ENCODE peak calls at places on chromosomes 12 and 14, in seven cellular contexts. L is coronary artery, A is left lung, O is mucosa of descending colon, F is GM10248, H is H9, U is dorsolateral prefrontal cortex. K is an unnamed sample.

GRCh38 chr14:58258156-58258555 is 13.5 kb downstream of the PSMA3 start:
- DNase-seq in L (no peak), A (no peak), O (no peak), F (no peak), H (no peak), U (no peak), K (no peak)

GRCh38 chr12:113724703-113725556 is 241.2 kb downstream of the RBM19 start:
- DNase-seq in L (no peak), A (no peak), O (no peak), F (no peak), H (no peak), U (no peak), K (no peak)

GRCh38 chr14:89813485-89814080 is 140.9 kb downstream of the EFCAB11 start:
- DNase-seq in L (no peak), A (no peak), O (no peak), F (no peak), H (peak), U (no peak), K (no peak)

GRCh38 chr12:6262211-6262610 is 48.3 kb upstream of the PLEKHG6 start:
- DNase-seq in L (no peak), A (no peak), O (no peak), F (no peak), H (no peak), U (no peak), K (no peak)

GRCh38 chr12:80443974-80444666 is at the start of gene PTPRQ:
- DNase-seq in L (no peak), A (no peak), O (no peak), F (no peak), H (no peak), U (no peak), K (no peak)

GRCh38 chr14:50249118-50249775 is 17.9 kb upstream of the SOS2 start:
- DNase-seq in L (no peak), A (no peak), O (no peak), F (no peak), H (no peak), U (no peak), K (no peak)

GRCh38 chr14:20630340-20631022 is 11.0 kb downstream of the OR6S1 start:
- DNase-seq in L (no peak), A (no peak), O (peak), F (peak), H (peak), U (no peak), K (no peak)

GRCh38 chr12:4421590-4422031 is 24.0 kb downstream of the FGF6 start:
- DNase-seq in L (no peak), A (no peak), O (peak), F (peak), H (no peak), U (no peak), K (no peak)

DNA sequence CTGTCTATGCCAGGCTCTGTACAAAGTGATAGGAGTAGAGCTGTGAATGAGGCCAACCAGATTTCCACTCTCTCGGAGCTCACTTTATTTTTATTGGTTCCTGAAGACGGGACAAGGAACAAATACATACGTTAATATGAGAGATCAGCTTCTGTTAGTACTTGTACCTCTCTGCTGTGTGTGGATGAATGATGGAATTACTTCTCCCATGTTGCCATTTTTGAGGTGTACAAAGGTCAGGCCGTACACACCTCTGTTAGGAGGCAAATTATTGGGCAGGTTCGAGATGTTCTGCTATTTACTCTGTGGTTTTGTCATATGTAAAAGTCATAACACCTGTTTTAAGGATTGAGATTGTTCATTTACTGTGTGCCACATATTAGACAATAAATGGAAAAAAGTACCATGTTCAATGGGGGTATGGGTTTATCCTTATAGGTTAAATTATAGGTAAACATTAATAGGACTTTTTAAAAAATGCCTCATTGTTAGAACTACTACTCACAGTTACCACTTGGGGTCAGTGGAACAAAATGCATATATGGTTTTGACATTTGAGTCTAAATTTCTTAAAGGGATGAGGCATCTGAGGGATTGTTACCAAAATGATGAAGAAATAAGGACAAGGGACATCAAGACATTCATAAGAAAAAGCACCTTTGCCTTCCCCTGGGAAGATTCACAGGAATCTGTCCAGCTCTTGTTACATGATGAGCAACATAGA is 26.9 kb downstream of the WBP11 start:
- DNase-seq in L (no peak), A (no peak), O (no peak), F (no peak), H (no peak), U (no peak), K (no peak)
- TF ChIP-seq CTCF in L (no peak), A (no peak), O (no peak), F (peak), H (no peak), U (peak), K (peak)

GRCh38 chr14:61186793-61187641 is 94.1 kb downstream of the TMEM30B start:
- DNase-seq in L (no peak), A (no peak), O (no peak), F (no peak), H (no peak), U (no peak), K (no peak)

GRCh38 chr14:61187642-61187905 is 93.6 kb downstream of the TMEM30B start:
- DNase-seq in L (no peak), A (no peak), O (no peak), F (no peak), H (no peak), U (no peak), K (no peak)

GRCh38 chr14:61190341-61190740 is 90.8 kb downstream of the TMEM30B start:
- DNase-seq in L (no peak), A (no peak), O (no peak), F (no peak), H (no peak), U (no peak), K (no peak)

GRCh38 chr14:61188196-61188595 is 92.9 kb downstream of the TMEM30B start:
- DNase-seq in L (peak), A (no peak), O (no peak), F (no peak), H (peak), U (no peak), K (no peak)

DNA sequence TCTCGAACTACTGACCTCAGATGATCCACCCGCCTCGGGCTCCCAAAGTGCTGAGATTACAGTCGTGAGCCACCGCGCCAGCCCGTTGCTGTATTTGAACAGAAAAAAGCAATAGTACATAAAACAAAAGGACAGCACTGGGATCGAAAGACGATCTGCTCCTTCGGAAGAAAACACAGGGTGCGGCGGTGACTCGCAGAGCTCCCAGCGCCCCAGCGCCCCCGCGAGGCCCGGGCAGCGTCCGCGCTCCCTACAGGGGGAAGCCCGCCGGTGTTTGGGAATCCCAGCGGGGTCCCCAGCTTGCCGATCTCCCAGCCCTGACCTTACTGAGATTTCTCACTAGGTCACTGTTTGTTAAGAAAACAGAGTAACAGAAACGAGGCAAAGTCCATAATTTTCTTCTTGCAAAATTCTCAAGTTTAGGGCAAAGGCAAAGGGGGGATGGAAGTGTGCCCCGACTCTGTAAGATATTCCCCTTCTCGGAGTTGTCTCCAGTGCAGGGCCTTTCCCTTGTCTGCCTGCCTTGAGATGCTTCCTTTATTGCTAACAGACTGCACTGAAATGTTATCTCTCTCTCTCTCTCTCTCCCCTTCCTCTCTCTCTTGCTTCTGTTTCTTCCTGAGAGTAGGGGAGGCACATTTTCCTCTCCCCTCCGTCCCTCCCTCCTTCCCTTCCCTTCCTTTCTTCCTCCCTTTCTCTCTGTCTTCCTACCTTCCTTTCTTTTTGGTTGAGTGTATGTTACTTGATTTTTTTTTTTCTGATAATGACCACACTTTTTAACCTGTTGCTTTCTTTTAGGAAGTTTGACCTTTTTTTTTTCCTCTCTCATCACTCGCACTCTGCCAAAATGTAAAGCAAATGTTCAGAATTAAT is 92.0 kb downstream of the TMEM30B start:
- DNase-seq in L (no peak), A (peak), O (peak), F (peak), H (peak), U (no peak), K (peak)
- TF ChIP-seq CTCF in L (peak), A (peak), O (no peak), F (peak), H (peak), U (peak), K (peak)

GRCh38 chr12:121296618-121297476 is at the start of gene CAMKK2:
- DNase-seq in L (peak), A (peak), O (peak), F (peak), H (peak), U (peak), K (peak)
- TF ChIP-seq CTCF in L (no peak), A (no peak), O (no peak), F (peak), H (peak), U (no peak), K (peak)

GRCh38 chr14:105471823-105472495 is 2.7 kb upstream of the CRIP2 start:
- DNase-seq in L (no peak), A (no peak), O (no peak), F (no peak), H (no peak), U (no peak), K (no peak)

GRCh38 chr14:105472496-105472991 is 2.1 kb upstream of the CRIP2 start:
- DNase-seq in L (peak), A (peak), O (no peak), F (no peak), H (no peak), U (no peak), K (no peak)

GRCh38 chr14:105470163-105470811 is 4.3 kb upstream of the CRIP2 start:
- DNase-seq in L (no peak), A (no peak), O (no peak), F (no peak), H (peak), U (no peak), K (no peak)

GRCh38 chr14:105469456-105470162 is 5.0 kb upstream of the CRIP2 start:
- DNase-seq in L (no peak), A (no peak), O (no peak), F (no peak), H (no peak), U (no peak), K (no peak)

DNA sequence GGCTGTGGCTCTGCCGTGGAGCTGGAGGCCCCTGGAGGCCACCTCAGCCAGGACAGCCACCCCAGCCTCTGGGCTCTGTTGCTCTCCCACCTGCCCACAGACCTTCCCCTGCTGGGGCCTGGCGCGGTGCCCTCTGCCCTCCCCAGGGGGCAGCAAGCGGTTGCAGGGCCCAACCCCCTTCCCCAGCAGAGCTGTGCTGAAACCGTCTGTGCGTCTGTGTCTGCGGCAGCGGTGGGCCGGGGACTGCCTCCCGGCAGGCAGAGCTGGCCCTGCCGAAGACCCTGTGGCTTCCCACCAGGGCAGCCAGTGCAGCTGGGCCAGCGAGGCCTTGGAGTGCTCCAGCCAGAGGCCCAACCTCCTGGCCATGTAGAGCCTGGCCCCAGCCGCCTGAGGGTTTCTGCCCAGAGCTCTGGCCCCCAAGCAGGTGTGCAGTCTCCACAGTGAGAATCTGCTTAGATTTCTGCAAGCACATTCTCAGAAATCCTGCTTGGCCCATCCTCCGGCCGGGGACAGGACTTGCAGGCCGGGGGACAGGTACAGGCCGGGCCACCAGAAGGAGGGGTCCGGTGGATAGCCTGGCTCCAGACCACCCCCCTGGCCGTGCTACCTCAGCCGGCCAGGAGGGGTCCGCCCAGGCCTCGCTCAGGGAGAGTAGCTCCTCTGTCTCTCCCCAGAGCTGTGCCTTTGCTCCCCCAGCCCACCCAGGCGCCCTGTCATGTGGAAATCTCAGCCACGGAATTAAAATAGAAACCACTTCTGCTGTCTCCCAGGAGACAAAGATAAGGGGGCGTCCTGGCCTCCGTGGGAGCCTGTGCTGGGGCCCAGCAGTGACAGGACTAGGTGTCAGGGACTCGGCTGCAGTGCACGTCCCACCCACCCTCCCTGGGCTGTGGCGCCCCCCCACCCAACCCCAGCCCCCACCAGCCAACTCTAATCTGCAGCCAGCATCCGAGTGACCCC is 3.5 kb upstream of the CRIP2 start:
- DNase-seq in L (no peak), A (no peak), O (no peak), F (no peak), H (peak), U (no peak), K (no peak)
- TF ChIP-seq CTCF in L (peak), A (no peak), O (no peak), F (no peak), H (peak), U (no peak), K (peak)

GRCh38 chr12:102879144-102879763 is 37.8 kb downstream of the PAH start:
- DNase-seq in L (no peak), A (peak), O (peak), F (peak), H (peak), U (peak), K (no peak)
- TF ChIP-seq CTCF in L (no peak), A (peak), O (no peak), F (peak), H (peak), U (peak), K (peak)

GRCh38 chr14:69959136-69959535 is 79.9 kb downstream of the SMOC1 start:
- DNase-seq in L (no peak), A (no peak), O (no peak), F (no peak), H (no peak), U (no peak), K (no peak)
- TF ChIP-seq CTCF in L (no peak), A (no peak), O (no peak), F (no peak), H (no peak), U (no peak), K (no peak)

GRCh38 chr12:1697253-1697652 is 6.4 kb downstream of the ADIPOR2 start:
- DNase-seq in L (no peak), A (no peak), O (no peak), F (no peak), H (no peak), U (no peak), K (no peak)

GRCh38 chr12:1702708-1703107 is 11.8 kb downstream of the ADIPOR2 start:
- DNase-seq in L (no peak), A (no peak), O (no peak), F (no peak), H (no peak), U (no peak), K (no peak)

GRCh38 chr12:1696800-1697199 is 5.9 kb downstream of the ADIPOR2 start:
- DNase-seq in L (no peak), A (no peak), O (no peak), F (no peak), H (no peak), U (no peak), K (no peak)

GRCh38 chr12:1695836-1696670 is 5.2 kb downstream of the ADIPOR2 start:
- DNase-seq in L (no peak), A (no peak), O (no peak), F (no peak), H (no peak), U (no peak), K (no peak)

GRCh38 chr12:1698638-1699214 is 7.9 kb downstream of the ADIPOR2 start:
- DNase-seq in L (no peak), A (no peak), O (no peak), F (no peak), H (no peak), U (no peak), K (no peak)
- TF ChIP-seq CTCF in L (no peak), A (no peak), O (no peak), F (no peak), H (peak), U (no peak), K (no peak)

GRCh38 chr12:115763982-115764621 is 513.4 kb downstream of the MED13L start:
- DNase-seq in L (no peak), A (no peak), O (no peak), F (no peak), H (no peak), U (no peak), K (no peak)

GRCh38 chr12:115760231-115760630 is 517.3 kb downstream of the MED13L start:
- DNase-seq in L (no peak), A (no peak), O (no peak), F (no peak), H (no peak), U (no peak), K (no peak)

GRCh38 chr12:115763376-115763775 is 514.1 kb downstream of the MED13L start:
- DNase-seq in L (no peak), A (no peak), O (no peak), F (no peak), H (no peak), U (no peak), K (no peak)

GRCh38 chr12:115762934-115763333 is 514.6 kb downstream of the MED13L start:
- DNase-seq in L (no peak), A (no peak), O (no peak), F (no peak), H (no peak), U (no peak), K (no peak)

GRCh38 chr12:115761784-115762183 is 515.7 kb downstream of the MED13L start:
- DNase-seq in L (no peak), A (no peak), O (no peak), F (no peak), H (no peak), U (no peak), K (no peak)
- TF ChIP-seq CTCF in L (no peak), A (no peak), O (no peak), F (no peak), H (no peak), U (no peak), K (no peak)

GRCh38 chr12:118855858-118856257 is 125.5 kb upstream of the SRRM4 start:
- DNase-seq in L (no peak), A (no peak), O (no peak), F (no peak), H (no peak), U (no peak), K (no peak)

GRCh38 chr12:118853634-118854033 is 127.7 kb upstream of the SRRM4 start:
- DNase-seq in L (no peak), A (no peak), O (peak), F (no peak), H (peak), U (no peak), K (no peak)

GRCh38 chr12:118850244-118850825 is 131.0 kb upstream of the SRRM4 start:
- DNase-seq in L (no peak), A (no peak), O (peak), F (peak), H (peak), U (no peak), K (no peak)
- TF ChIP-seq CTCF in L (no peak), A (peak), O (peak), F (peak), H (peak), U (peak), K (peak)

DNA sequence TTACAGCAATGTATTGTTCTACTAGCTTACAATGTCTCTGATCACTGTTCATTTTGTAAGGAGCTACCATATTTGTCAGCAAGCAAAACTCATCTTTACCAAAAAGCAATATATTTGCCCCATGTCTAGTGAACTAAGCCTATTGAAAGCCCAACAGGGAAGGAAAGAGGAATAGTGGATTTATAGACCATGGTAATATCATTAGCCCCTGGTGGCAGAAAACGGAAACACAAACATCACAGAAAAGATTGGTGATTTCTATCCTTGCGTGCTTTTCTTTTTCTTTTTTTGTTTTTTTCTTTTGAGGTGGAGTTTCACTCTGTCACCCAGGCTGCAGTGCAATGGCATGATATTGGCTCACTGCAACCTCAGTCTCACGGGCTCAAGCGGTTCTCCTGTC is 1562.4 kb upstream of the TMEM132C start:
- DNase-seq in L (no peak), A (no peak), O (no peak), F (no peak), H (no peak), U (no peak), K (no peak)
- TF ChIP-seq CTCF in L (no peak), A (no peak), O (no peak), F (no peak), H (peak), U (no peak), K (no peak)

K was measured in osteocyte.